ENCODE peak calls at places on chromosomes 2 and 18, in four cellular contexts. E is gastrocnemius medialis, N is endothelial cell of umbilical vein, U is GM12892. A is an unnamed sample.

GRCh38 chr18:68797901-68798300 is at the start of gene CCDC102B:
- DNase-seq in E (no peak), N (peak; percentile 57), U (no peak), A (no peak)

GRCh38 chr2:171522057-171522803 is at the start of gene CYBRD1:
- DNase-seq in E (peak; percentile 72), N (peak; percentile 71), U (peak; percentile 61), A (peak; percentile 71)

GRCh38 chr2:17573085-17573805 is 32.7 kb downstream of the VSNL1 start:
- DNase-seq in E (no peak), N (no peak), U (no peak), A (no peak)

GRCh38 chr2:239381709-239382134 is 19.1 kb downstream of the HDAC4 start:
- DNase-seq in E (no peak), N (no peak), U (peak; percentile 67), A (no peak)

GRCh38 chr2:2698182-2699116 is 367.4 kb upstream of the MYT1L start:
- DNase-seq in E (no peak), N (no peak), U (no peak), A (peak; percentile 18)

GRCh38 chr2:108309903-108310302 is 21.2 kb downstream of the SULT1C2 start:
- DNase-seq in E (no peak), N (no peak), U (no peak), A (no peak)

GRCh38 chr18:23761941-23762340 is 72.7 kb downstream of the LAMA3 start:
- DNase-seq in E (no peak), N (no peak), U (no peak), A (no peak)

GRCh38 chr2:37679072-37679695 is 7.7 kb upstream of the CDC42EP3 start:
- DNase-seq in E (no peak), N (no peak), U (no peak), A (no peak)

GRCh38 chr2:216837740-216838139 is 22.1 kb downstream of the TNP1 start:
- DNase-seq in E (no peak), N (no peak), U (no peak), A (no peak)

GRCh38 chr2:26646986-26647672 is 6.0 kb upstream of the CIB4 start:
- DNase-seq in E (no peak), N (no peak), U (no peak), A (no peak)

GRCh38 chr2:187075106-187076070 is 226.4 kb upstream of the ZSWIM2 start:
- DNase-seq in E (peak; percentile 18), N (no peak), U (no peak), A (no peak)

GRCh38 chr2:168649105-168649504 is 153.3 kb upstream of the NOSTRIN start:
- DNase-seq in E (no peak), N (no peak), U (no peak), A (no peak)

GRCh38 chr18:74796928-74797576 is 199.4 kb downstream of the ZNF407 start:
- DNase-seq in E (no peak), N (no peak), U (no peak), A (no peak)

GRCh38 chr2:96143848-96144480 is 1.3 kb downstream of the DUSP2 start:
- DNase-seq in E (no peak), N (no peak), U (no peak), A (no peak)

GRCh38 chr2:229910832-229911412 is 10.9 kb downstream of the TRIP12 start:
- DNase-seq in E (no peak), N (peak; percentile 46), U (no peak), A (no peak)

GRCh38 chr2:131659168-131659572 is 131.5 kb downstream of the CCDC74A start:
- DNase-seq in E (no peak), N (no peak), U (no peak), A (no peak)

GRCh38 chr2:201887851-201888451 is 81.6 kb downstream of the CDK15 start:
- DNase-seq in E (no peak), N (peak; percentile 21), U (no peak), A (no peak)

GRCh38 chr2:143117225-143117624 is 12.0 kb upstream of the ARHGAP15 start:
- DNase-seq in E (no peak), N (no peak), U (no peak), A (no peak)

GRCh38 chr2:196670342-196670741 is 30.8 kb downstream of the CCDC150 start:
- DNase-seq in E (no peak), N (no peak), U (no peak), A (no peak)

GRCh38 chr2:39568561-39569006 is 97.1 kb upstream of the TMEM178A start:
- DNase-seq in E (no peak), N (peak; percentile 89), U (no peak), A (peak; percentile 23)

GRCh38 chr18:36850527-36851201 is 21.7 kb downstream of the KIAA1328 start:
- DNase-seq in E (no peak), N (peak; percentile 61), U (no peak), A (no peak)
- TF ChIP-seq POLR2A in E (no peak), N (no peak), U (no peak), A (no peak)

GRCh38 chr2:175648577-175649063 is 353.4 kb downstream of the LNPK start:
- DNase-seq in E (no peak), N (no peak), U (no peak), A (no peak)
- TF ChIP-seq POLR2A in E (no peak), N (no peak), U (no peak), A (no peak)

GRCh38 chr2:8799004-8799403 is 38.4 kb downstream of the KIDINS220 start:
- DNase-seq in E (no peak), N (no peak), U (no peak), A (no peak)

GRCh38 chr2:8796878-8797550 is 40.4 kb downstream of the KIDINS220 start:
- DNase-seq in E (no peak), N (no peak), U (no peak), A (no peak)

GRCh38 chr2:8798393-8798792 is 39.0 kb downstream of the KIDINS220 start:
- DNase-seq in E (no peak), N (no peak), U (no peak), A (no peak)

GRCh38 chr2:8796315-8796848 is 41.0 kb downstream of the KIDINS220 start:
- DNase-seq in E (no peak), N (no peak), U (no peak), A (no peak)

GRCh38 chr2:8797682-8798081 is 39.7 kb downstream of the KIDINS220 start:
- DNase-seq in E (no peak), N (no peak), U (no peak), A (peak; percentile 9)
- TF ChIP-seq POLR2A in E (no peak), N (no peak), U (no peak), A (no peak)

DNA sequence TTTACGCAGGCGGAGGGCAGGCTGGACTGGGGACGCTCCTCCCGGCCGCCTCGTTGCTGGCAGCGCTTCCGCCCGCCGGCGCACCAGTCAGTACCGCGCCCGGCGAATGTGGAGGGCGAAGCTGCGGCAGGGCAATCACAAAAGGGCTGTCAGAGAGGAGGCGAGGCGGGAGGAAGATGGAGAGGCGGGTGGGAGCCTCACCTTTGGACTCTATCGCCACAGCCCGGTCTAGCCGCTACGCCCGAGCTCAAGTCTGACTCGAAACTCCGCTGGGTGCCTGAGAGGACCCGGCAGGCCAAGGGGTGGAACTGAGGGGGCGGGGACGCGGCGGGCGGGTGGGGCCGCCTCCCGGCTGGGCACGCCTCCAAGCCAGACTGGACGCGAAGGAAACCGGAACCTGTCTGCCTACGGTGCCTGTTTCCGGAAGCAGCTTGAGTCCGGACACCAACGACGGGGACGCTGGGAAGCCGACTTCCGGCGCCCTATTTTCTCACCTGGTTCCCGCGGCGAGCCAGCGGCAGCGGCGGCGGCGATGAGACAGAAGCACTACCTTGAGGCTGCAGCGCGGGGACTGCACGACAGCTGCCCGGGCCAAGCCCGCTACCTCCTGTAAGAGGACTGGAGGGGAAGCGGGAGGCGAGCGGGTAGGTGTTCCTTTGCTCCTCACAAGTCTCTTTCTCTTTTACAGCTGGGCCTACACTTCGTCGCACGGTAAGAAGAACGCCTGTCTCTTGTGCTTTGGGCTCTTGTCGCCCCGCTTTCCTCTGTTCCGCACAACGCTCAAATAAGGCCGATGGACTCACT is at the start of gene RMP24:
- DNase-seq in E (peak; percentile 91), N (peak; percentile 89), U (peak; percentile 82), A (peak; percentile 77)
- TF ChIP-seq POLR2A in E (peak; percentile 53), N (peak; percentile 78), U (peak; percentile 92), A (peak; percentile 76)

GRCh38 chr2:46803551-46803885 is 112.1 kb downstream of the MCFD2 start:
- DNase-seq in E (no peak), N (no peak), U (no peak), A (no peak)
- TF ChIP-seq POLR2A in E (no peak), N (no peak), U (no peak), A (no peak)

DNA sequence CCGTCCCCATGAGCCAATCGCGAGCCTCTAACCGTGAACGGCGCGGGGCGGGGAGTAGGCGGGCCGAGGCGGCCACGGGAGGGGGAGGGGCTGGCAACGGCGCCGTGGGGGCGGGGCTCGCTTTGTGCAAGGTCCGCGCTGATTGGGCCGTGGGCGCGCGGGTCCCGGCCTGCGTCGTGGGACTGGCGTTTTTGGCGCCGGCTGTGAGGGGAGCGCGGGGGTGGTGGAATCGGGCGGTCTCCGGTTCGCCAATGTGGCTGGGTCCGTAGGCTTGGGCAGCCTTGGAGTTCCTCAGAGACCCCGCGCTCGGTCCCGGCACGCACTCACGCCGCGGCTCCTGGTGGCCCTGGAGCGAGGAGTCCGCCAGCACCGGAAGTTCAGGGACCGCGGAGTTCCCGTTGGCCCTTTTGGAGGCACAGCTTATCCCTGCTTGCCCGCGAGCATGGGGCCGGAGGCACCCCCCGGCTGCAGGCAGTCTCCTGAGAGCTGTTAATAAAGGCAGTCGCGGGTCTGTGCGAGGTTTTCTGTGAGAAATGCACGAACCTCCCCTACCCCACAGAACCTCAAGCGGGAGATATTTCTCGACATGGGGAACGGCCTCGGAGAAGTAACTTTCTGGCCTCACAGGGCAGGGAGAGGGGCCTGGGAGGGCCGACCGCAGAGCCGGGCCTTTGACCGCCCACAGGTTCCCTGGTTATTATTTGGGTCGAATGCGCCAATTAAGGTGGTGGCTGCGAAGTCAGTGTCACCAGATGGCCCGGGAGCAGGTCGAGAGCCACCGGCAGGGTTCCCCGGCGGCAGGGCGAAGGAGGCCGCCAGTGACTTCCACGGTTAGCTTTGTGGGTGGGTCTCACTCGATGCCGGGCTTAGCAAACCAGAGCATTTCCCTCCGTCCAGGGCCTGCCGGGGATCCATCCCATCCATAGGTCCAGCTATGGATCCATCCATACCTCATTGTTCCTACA is 574 bp upstream of the NCL start:
- DNase-seq in E (peak; percentile 98), N (no peak), U (peak; percentile 96), A (peak; percentile 96)
- TF ChIP-seq POLR2A in E (no peak), N (peak; percentile 68), U (peak; percentile 60), A (peak; percentile 34)

GRCh38 chr2:63588385-63589147 is at the start of the genes MDH1 and WDPCP:
- DNase-seq in E (peak; percentile 96), N (peak; percentile 99), U (peak; percentile 44), A (peak; percentile 60)
- TF ChIP-seq POLR2A in E (peak; percentile 76), N (peak; percentile 84), U (peak; percentile 95), A (peak; percentile 70)

GRCh38 chr2:100562613-100563406 is at the start of gene PDCL3:
- DNase-seq in E (peak; percentile 98), N (peak; percentile 98), U (peak; percentile 94), A (peak; percentile 97)
- TF ChIP-seq POLR2A in E (peak; percentile 62), N (peak; percentile 77), U (peak; percentile 78), A (peak; percentile 45)

GRCh38 chr2:173075781-173076556 is at the start of gene MAP3K20:
- DNase-seq in E (peak; percentile 82), N (peak; percentile 70), U (peak; percentile 39), A (peak; percentile 39)
- TF ChIP-seq POLR2A in E (peak; percentile 84), N (peak; percentile 54), U (peak; percentile 34), A (peak; percentile 80)